ENCODE peak calls at places on chromosomes 4 and X, in ten cellular contexts. Z is A549, I is fibroblast of lung, Q is psoas muscle, S is esophagus squamous epithelium, R is fibroblast of pulmonary artery, X is mucosa of descending colon, P is right lobe of liver, D is body of pancreas, N is fibroblast of villous mesenchyme. J is an unnamed sample.

GRCh38 chrX:51257490-51257889 is 75.1 kb upstream of the NUDT10 start:
- DNase-seq in Z (no peak), I (no peak), Q (no peak), S (no peak), R (no peak), X (no peak), P (no peak), D (no peak), N (no peak), J (no peak)

GRCh38 chr4:170025523-170026252 is 507 bp downstream of the MFAP3L start:
- DNase-seq in Z (peak; percentile 3), I (no peak), Q (no peak), S (no peak), R (peak; percentile 15), X (peak; percentile 18), P (peak; percentile 53), D (peak; percentile 33), N (no peak), J (peak; percentile 6)

GRCh38 chr4:188201851-188202250 is 62.6 kb downstream of the TRIML1 start:
- DNase-seq in Z (no peak), I (no peak), Q (no peak), S (no peak), R (no peak), X (no peak), P (no peak), D (no peak), N (no peak), J (peak; percentile 66)

GRCh38 chrX:50068293-50068568 is 132.6 kb downstream of the AKAP4 start:
- DNase-seq in Z (no peak), I (no peak), Q (no peak), S (no peak), R (no peak), X (no peak), P (no peak), D (no peak), N (no peak), J (no peak)

GRCh38 chrX:123860506-123860840 is 620 bp downstream of the XIAP start:
- DNase-seq in Z (no peak), I (no peak), Q (no peak), S (no peak), R (no peak), X (peak; percentile 63), P (no peak), D (no peak), N (peak; percentile 63), J (no peak)

GRCh38 chr4:36332023-36332781 is 50.8 kb downstream of the DTHD1 start:
- DNase-seq in Z (no peak), I (peak; percentile 25), Q (no peak), S (no peak), R (no peak), X (no peak), P (no peak), D (no peak), N (no peak), J (no peak)

GRCh38 chrX:155997436-155997835 is at the start of gene IL9R:
- DNase-seq in Z (no peak), I (no peak), Q (no peak), S (no peak), R (no peak), X (peak; percentile 25), P (no peak), D (no peak), N (no peak), J (no peak)

GRCh38 chr4:82758701-82759685 is 39.6 kb downstream of the SCD5 start:
- DNase-seq in Z (no peak), I (no peak), Q (no peak), S (no peak), R (no peak), X (no peak), P (no peak), D (no peak), N (no peak), J (no peak)

GRCh38 chr4:94714360-94714759 is 43.4 kb upstream of the BMPR1B start:
- DNase-seq in Z (no peak), I (peak; percentile 41), Q (no peak), S (no peak), R (no peak), X (no peak), P (no peak), D (no peak), N (peak; percentile 51), J (peak; percentile 22)

GRCh38 chr4:77488882-77489281 is 116.7 kb upstream of the CXCL13 start:
- DNase-seq in Z (no peak), I (no peak), Q (no peak), S (no peak), R (peak; percentile 38), X (no peak), P (no peak), D (no peak), N (no peak), J (peak; percentile 5)

GRCh38 chr4:147821555-147821954 is 89.7 kb downstream of the ARHGAP10 start:
- DNase-seq in Z (no peak), I (no peak), Q (no peak), S (no peak), R (no peak), X (no peak), P (no peak), D (no peak), N (peak; percentile 57), J (no peak)

GRCh38 chr4:8201341-8201781 is 2.3 kb downstream of the SH3TC1 start:
- DNase-seq in Z (no peak), I (no peak), Q (no peak), S (no peak), R (no peak), X (no peak), P (peak; percentile 33), D (no peak), N (no peak), J (no peak)

GRCh38 chr4:8202108-8202507 is 3.0 kb downstream of the SH3TC1 start:
- DNase-seq in Z (no peak), I (no peak), Q (no peak), S (no peak), R (no peak), X (no peak), P (peak; percentile 37), D (no peak), N (no peak), J (no peak)

GRCh38 chr4:8204576-8205227 is 5.6 kb downstream of the SH3TC1 start:
- DNase-seq in Z (no peak), I (no peak), Q (no peak), S (no peak), R (no peak), X (no peak), P (no peak), D (no peak), N (no peak), J (no peak)

GRCh38 chr4:8203817-8204216 is 4.7 kb downstream of the SH3TC1 start:
- DNase-seq in Z (no peak), I (no peak), Q (no peak), S (no peak), R (no peak), X (no peak), P (peak; percentile 15), D (no peak), N (no peak), J (no peak)

GRCh38 chr4:8202526-8203375 is 3.7 kb downstream of the SH3TC1 start:
- DNase-seq in Z (no peak), I (no peak), Q (no peak), S (no peak), R (no peak), X (no peak), P (peak; percentile 35), D (no peak), N (no peak), J (no peak)
- H3K4me3 ChIP-seq in Z (no peak overlapping the region), I (no peak overlapping the region), Q (no peak overlapping the region), S (peak overlapping the region; percentile 74), R (no peak overlapping the region), X (no peak overlapping the region), P (peak overlapping the region; percentile 85), D (no peak overlapping the region), N (no peak overlapping the region), J (no peak overlapping the region)

GRCh38 chr4:37597019-37597418 is 89.2 kb downstream of the RELL1 start:
- DNase-seq in Z (no peak), I (peak; percentile 26), Q (no peak), S (no peak), R (no peak), X (no peak), P (no peak), D (no peak), N (no peak), J (no peak)

GRCh38 chr4:37591349-37591748 is 94.8 kb downstream of the RELL1 start:
- DNase-seq in Z (no peak), I (no peak), Q (no peak), S (no peak), R (no peak), X (no peak), P (no peak), D (no peak), N (no peak), J (no peak)

GRCh38 chr4:37590016-37590415 is 96.2 kb downstream of the RELL1 start:
- DNase-seq in Z (no peak), I (no peak), Q (no peak), S (no peak), R (no peak), X (no peak), P (no peak), D (no peak), N (no peak), J (no peak)

GRCh38 chr4:37595875-37596402 is 90.2 kb downstream of the RELL1 start:
- DNase-seq in Z (no peak), I (no peak), Q (no peak), S (no peak), R (no peak), X (peak; percentile 46), P (no peak), D (no peak), N (no peak), J (no peak)

DNA sequence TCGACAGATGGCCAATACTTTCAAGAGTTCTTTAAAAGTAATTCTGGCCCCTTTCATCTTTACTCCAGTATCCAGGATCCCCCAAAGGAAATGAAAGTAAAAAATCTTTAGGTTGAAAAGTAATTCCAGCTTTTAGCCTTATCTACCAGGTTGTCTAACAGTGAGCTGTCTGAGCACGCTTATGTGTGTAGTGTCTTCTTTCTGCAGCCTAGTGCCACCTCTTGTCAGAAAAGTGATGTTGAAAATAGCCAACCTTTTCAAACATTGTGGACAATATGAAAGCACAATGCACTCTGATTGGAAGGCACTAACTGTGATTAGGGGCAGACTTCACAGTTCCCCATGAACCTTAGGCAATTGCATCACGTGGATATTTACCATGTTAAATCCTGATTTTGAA is 92.1 kb downstream of the RELL1 start:
- DNase-seq in Z (no peak), I (no peak), Q (no peak), S (no peak), R (no peak), X (no peak), P (no peak), D (no peak), N (no peak), J (no peak)
- TF ChIP-seq CTCF in Z (no peak), I (no peak), Q (no peak), S (no peak), R (no peak), X (no peak), P (no peak), D (no peak), N (no peak), J (no peak)

GRCh38 chr4:80610845-80611244 is 275.3 kb downstream of the CFAP299 start:
- DNase-seq in Z (no peak), I (peak; percentile 50), Q (no peak), S (no peak), R (peak; percentile 7), X (peak; percentile 27), P (no peak), D (no peak), N (no peak), J (peak; percentile 69)
- H3K4me3 ChIP-seq in Z (no peak overlapping the region), I (no peak overlapping the region), Q (no peak overlapping the region), S (no peak overlapping the region), R (no peak overlapping the region), X (no peak overlapping the region), P (no peak overlapping the region), D (no peak overlapping the region), N (no peak overlapping the region), J (no peak overlapping the region)

GRCh38 chr4:1763550-1764080 is 29.5 kb upstream of the FGFR3 start:
- DNase-seq in Z (no peak), I (peak; percentile 42), Q (no peak), S (no peak), R (peak; percentile 39), X (peak; percentile 53), P (no peak), D (peak; percentile 60), N (peak; percentile 56), J (peak; percentile 41)
- TF ChIP-seq CTCF in Z (no peak), I (peak; percentile 20), Q (no peak), S (peak; percentile 12), R (no peak), X (no peak), P (no peak), D (no peak), N (no peak), J (no peak)